ENCODE peak calls at places on chromosomes 6 and 20, in four cellular contexts. Q is GM12892, A is suprapubic skin, J is HCT116. Z is an unnamed sample.

GRCh38 chr20:19620471-19620870 is 137.6 kb upstream of the RIN2 start:
- DNase-seq in Q (no peak), A (no peak), J (no peak), Z (no peak)

GRCh38 chr6:138517635-138518034 is 18.3 kb upstream of the NHSL1 start:
- DNase-seq in Q (peak), A (no peak), J (peak), Z (peak)

GRCh38 chr20:59634435-59635005 is 30.2 kb downstream of the PHACTR3 start:
- DNase-seq in Q (no peak), A (no peak), J (no peak), Z (peak)

GRCh38 chr20:40686893-40687292 is 2.1 kb downstream of the MAFB start:
- DNase-seq in Q (no peak), A (no peak), J (no peak), Z (no peak)

GRCh38 chr6:47334334-47334733 is 24.6 kb upstream of the TNFRSF21 start:
- DNase-seq in Q (no peak), A (no peak), J (no peak), Z (no peak)

GRCh38 chr6:75012018-75012417 is 193.8 kb downstream of the COL12A1 start:
- DNase-seq in Q (no peak), A (no peak), J (no peak), Z (no peak)

GRCh38 chr6:3282461-3283236 is 23.9 kb downstream of the PSMG4 start:
- DNase-seq in Q (no peak), A (peak), J (no peak), Z (no peak)

GRCh38 chr6:51505451-51505850 is 582.0 kb downstream of the PKHD1 start:
- DNase-seq in Q (no peak), A (no peak), J (no peak), Z (no peak)

DNA sequence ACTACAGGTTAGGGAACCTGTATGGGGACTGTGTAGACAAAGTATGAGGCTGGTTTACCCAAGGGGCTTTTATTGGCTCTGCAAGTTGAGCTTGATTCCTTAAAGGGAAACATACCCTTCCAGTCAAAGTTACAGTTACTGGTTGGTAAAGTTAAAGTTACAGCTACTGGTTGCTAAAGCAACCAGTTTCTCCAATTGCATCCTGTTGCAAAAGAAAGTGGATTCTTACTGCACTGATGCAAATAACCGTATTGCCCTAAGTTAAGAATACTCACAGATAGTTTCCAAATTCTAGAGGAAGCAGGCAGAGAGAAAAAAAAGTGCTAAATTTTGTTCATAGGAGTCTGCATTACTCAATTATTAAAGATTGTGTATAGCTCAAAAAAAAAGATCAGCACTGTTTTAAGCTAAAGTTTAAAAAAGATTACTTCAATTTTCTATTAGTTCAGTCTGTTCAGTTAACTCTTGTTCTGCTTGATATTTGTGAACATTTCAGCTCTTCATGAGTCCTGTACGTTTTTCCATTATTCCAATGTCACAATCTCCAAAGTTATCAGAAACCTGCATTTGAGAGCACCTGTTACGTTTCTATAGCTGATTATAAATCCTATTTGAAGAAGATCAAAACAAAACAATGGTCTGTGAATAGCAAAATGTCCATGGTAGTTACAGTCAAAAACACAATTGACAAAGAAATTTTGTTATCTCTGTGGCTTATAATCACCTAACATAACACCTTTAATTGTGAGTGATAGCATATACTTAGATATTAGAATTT is 8.6 kb upstream of the IL22RA2 start:
- DNase-seq in Q (no peak), A (no peak), J (no peak), Z (no peak)
- TF ChIP-seq POLR2AphosphoS5 in Q (no peak), A (no peak), J (no peak), Z (no peak)

GRCh38 chr6:10610289-10610688 is 84.1 kb downstream of the C6orf52 start:
- DNase-seq in Q (no peak), A (no peak), J (no peak), Z (no peak)

GRCh38 chr6:10612161-10612560 is 82.3 kb downstream of the C6orf52 start:
- DNase-seq in Q (no peak), A (no peak), J (no peak), Z (no peak)

GRCh38 chr6:10615675-10616074 is 78.7 kb downstream of the C6orf52 start:
- DNase-seq in Q (no peak), A (no peak), J (no peak), Z (no peak)

GRCh38 chr6:10613693-10614092 is 80.7 kb downstream of the C6orf52 start:
- DNase-seq in Q (no peak), A (no peak), J (no peak), Z (no peak)

GRCh38 chr6:10613077-10613476 is 81.3 kb downstream of the C6orf52 start:
- DNase-seq in Q (no peak), A (no peak), J (no peak), Z (no peak)
- TF ChIP-seq POLR2AphosphoS5 in Q (no peak), A (no peak), J (no peak), Z (no peak)

GRCh38 chr6:133243723-133244122 is 2.6 kb downstream of the EYA4 start:
- DNase-seq in Q (no peak), A (no peak), J (no peak), Z (no peak)

GRCh38 chr6:133248241-133249001 is 7.3 kb downstream of the EYA4 start:
- DNase-seq in Q (no peak), A (no peak), J (no peak), Z (no peak)

GRCh38 chr6:133245033-133245903 is 4.1 kb downstream of the EYA4 start:
- DNase-seq in Q (no peak), A (no peak), J (no peak), Z (no peak)

GRCh38 chr6:133244502-133244901 is 3.3 kb downstream of the EYA4 start:
- DNase-seq in Q (no peak), A (no peak), J (no peak), Z (no peak)

DNA sequence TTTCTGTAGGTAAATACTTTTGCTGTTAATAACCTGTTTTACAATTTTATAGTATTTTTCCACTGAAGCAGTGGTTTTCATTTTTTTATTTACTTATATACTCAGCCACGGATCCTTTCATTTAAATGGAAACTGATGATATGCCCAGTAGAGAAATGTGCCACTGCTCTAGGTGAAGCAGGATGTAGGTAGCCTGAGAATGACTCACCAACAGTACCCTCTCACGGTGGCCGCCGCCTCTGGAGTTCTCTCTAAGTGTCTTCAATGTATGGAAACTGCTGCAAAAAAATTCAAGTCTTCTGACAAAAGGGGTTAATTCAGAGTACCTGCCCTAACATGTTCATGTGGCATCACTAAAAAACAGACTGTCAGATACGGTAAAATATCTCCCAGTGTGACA is 6.4 kb downstream of the EYA4 start:
- DNase-seq in Q (no peak), A (no peak), J (no peak), Z (no peak)
- TF ChIP-seq POLR2AphosphoS5 in Q (no peak), A (no peak), J (no peak), Z (no peak)

DNA sequence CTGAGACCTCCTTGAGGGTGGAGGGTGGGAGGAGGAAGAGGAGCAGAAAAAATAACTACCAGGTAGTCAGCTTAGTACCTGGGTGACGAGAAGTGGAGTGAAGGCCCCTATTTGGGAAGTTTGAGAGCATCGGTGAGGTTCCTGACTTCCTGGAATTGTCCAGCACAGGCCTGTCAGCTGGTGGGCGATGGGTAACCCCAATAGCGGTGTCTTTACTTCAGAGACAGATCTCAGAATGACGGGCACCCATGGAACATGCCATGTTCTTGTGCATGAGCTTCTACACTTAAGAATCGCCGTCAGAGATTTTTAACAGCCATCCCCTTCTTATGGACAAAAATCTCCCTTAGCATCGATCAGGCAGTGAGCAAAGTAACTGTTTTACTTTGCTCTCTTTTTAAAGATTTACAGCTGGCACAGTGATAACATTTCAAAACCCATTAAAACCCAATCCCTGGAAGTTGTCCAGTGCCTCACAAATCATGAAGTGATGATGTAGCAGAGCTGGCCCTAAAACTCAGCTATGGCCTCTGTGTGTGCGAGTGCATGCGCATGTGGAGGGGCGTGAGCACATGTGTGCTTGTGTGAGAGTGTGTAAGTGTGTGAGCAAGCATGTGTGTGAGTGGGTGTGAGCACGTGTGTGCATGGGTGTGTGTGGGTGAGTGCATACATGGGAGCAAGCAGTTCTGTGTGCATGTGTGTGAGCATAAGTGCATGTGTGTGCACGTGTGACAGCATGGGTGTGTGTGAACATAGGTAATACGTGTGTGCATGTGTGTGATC is 85.2 kb downstream of the DLL1 start:
- DNase-seq in Q (no peak), A (no peak), J (no peak), Z (peak)
- TF ChIP-seq POLR2AphosphoS5 in Q (no peak), A (no peak), J (no peak), Z (no peak)

DNA sequence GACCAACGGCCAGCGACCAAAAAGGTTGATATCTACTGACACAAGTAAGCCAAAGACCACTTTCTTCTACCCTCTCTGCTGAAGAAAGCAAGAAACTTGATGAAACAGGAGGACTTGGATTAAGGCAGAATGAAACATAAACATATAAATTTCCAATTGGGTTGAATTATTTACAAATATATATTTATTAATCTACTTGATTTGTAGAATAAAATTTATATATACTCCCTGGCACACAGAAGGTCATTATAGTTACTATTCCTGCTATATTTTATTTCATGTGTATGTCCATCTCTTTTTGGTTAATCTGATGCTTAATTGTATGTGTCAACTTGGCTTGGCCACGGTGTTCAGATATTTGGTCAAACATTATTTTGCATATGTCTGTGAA is 4.2 kb upstream of the ADGRG6 start:
- DNase-seq in Q (no peak), A (no peak), J (no peak), Z (no peak)
- TF ChIP-seq POLR2AphosphoS5 in Q (no peak), A (no peak), J (no peak), Z (no peak)

GRCh38 chr6:12693122-12693521 is 23.4 kb upstream of the PHACTR1 start:
- DNase-seq in Q (no peak), A (no peak), J (no peak), Z (no peak)
- TF ChIP-seq POLR2AphosphoS5 in Q (no peak), A (no peak), J (no peak), Z (no peak)

GRCh38 chr20:57716893-57717292 is 7.1 kb upstream of the PMEPA1 start:
- DNase-seq in Q (no peak), A (no peak), J (no peak), Z (no peak)

GRCh38 chr20:57719951-57720350 is 10.1 kb upstream of the PMEPA1 start:
- DNase-seq in Q (no peak), A (no peak), J (no peak), Z (no peak)

GRCh38 chr20:57716202-57716601 is 6.4 kb upstream of the PMEPA1 start:
- DNase-seq in Q (no peak), A (no peak), J (no peak), Z (no peak)

GRCh38 chr20:57718490-57719009 is 8.7 kb upstream of the PMEPA1 start:
- DNase-seq in Q (peak), A (peak), J (peak), Z (peak)

DNA sequence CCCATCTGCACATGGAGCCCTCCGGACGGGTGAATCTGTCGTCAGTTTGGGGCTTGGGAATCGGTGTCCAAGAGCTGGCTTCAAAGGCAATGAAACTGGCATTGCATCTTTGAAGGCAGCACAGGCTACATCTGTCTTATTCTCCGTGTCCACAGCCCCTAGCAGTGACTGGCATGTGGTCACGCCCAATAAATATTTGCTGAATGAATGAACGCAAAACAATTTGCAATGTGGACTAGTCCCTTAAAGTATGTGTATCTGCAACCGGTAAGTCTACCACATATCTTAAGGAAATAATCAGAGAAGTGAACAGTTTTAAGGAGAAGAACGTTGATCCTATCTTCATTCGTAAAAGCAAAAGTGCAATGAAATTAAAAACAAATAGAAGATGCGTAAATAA is 8.0 kb upstream of the PMEPA1 start:
- DNase-seq in Q (no peak), A (no peak), J (no peak), Z (no peak)
- TF ChIP-seq POLR2AphosphoS5 in Q (no peak), A (no peak), J (no peak), Z (no peak)

DNA sequence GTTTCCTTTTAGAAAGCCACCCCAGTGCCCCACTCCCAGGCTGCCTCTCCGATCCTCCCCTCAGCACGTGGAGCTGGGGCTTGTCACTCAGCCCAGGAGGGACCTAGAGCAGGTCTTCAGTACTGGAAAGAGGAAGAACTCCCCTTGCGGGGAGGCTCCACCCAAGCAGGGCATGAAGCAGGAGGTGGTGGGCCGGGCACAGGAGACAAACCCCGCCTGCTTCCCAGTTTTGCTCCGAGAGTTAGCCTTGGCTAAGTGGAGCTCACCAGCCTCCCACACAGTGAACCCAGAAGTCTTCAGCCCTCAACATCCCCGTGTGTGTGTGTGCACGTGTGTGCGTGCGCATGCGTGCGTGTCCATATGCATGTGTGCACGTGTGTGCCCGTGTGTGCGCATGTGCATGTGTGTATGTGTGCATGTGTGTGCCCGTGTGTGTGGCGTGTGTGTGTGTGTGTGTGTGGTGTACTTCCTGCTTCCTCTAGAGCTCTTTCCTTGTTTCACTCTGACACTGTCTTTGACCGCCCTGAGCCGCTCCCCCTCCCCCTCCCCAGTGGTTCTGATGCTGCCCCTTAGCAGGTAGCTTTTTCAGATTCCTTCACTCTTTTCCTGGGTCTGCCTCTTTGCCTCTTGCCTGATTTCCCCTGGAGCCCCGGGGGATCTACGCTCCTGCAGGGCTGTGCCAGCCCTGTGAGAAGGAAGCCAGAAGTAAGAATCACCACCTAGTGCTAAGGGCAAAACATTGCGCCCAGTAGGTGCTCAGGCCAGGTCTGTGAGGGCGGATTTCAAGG is 239.8 kb downstream of the CDC5L start:
- DNase-seq in Q (no peak), A (peak), J (no peak), Z (no peak)
- TF ChIP-seq POLR2AphosphoS5 in Q (no peak), A (no peak), J (no peak), Z (no peak)

DNA sequence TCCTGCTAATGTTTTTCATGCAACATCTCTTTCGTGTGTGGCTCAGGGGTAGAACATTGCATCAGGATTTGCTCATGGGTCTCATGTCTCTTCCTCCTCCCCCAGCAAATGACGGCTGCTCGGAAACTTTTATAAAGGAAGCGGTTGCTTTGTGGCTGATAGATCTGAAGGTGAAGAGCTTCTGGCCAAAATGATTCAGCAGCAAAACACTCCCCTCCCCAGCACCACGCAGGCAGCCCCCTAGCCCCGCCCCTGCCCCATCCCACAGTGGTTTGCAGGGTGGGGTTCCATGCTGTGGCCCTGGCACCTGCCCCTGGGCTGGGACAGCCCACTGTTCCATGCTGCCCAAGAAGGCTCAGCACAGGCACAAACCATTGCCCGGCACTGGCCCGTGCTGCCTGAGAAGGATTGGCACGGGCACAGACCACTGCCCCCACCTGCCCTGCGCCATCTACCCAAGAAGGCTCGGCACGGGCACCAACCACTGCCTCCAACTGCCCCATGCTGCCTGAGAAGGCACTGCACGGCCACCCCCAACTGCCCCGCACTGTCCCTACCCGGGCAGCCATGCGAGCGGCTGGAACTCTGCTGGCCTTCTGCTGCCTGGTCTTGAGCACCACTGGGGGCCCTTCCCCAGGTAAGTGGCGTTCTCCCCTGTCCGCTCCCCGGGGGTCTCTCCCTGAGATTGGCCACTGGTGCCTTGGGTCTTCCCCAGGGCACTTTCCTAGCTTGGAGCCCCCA is at the start of gene CST7:
- DNase-seq in Q (no peak), A (no peak), J (no peak), Z (peak)
- TF ChIP-seq POLR2AphosphoS5 in Q (no peak), A (no peak), J (no peak), Z (no peak)

Z was measured in stomach.